ENCODE peak calls at places on chromosomes 3 and 15, in six cellular contexts. F, I, D, Z, T and V are unnamed samples.
A peak's percentile ranks its signal among the peaks of the same experiment; 100 is the strongest.

GRCh38 chr3:184562146-184562861 is 719 bp downstream of the EPHB3 start:
- DNase-seq in D (no peak), I (no peak), F (no peak), T (no peak), Z (no peak), V (no peak)

GRCh38 chr3:148943531-148944200 is 47.7 kb upstream of the GYG1 start:
- DNase-seq in Z (no peak), I (peak; percentile 91), F (no peak), D (peak; percentile 87), T (peak; percentile 91), V (peak; percentile 55)

GRCh38 chr15:86165263-86166204 is 85.9 kb downstream of the AGBL1 start:
- DNase-seq in Z (no peak), F (no peak), I (no peak), T (no peak), D (no peak), V (no peak)

GRCh38 chr3:99172736-99173657 is 271.5 kb upstream of the DCBLD2 start:
- DNase-seq in I (peak; percentile 80), D (peak; percentile 60), Z (peak; percentile 56), F (peak; percentile 54), T (peak; percentile 81), V (peak; percentile 66)

GRCh38 chr15:39953521-39953920 is 19.6 kb downstream of the EIF2AK4 start:
- DNase-seq in D (no peak), F (no peak), Z (no peak), T (peak; percentile 75), I (peak; percentile 2), V (no peak)

GRCh38 chr15:40844543-40844981 is 714 bp downstream of the SPINT1 start:
- DNase-seq in D (no peak), T (peak; percentile 57), I (peak; percentile 49), Z (no peak), F (peak; percentile 53), V (no peak)

GRCh38 chr3:103966749-103967148 is 1400.0 kb upstream of the ALCAM start:
- DNase-seq in I (no peak), T (no peak), D (no peak), Z (no peak), F (no peak), V (no peak)

GRCh38 chr3:44478606-44479094 is 1.2 kb upstream of the ZNF445 start:
- DNase-seq in I (no peak), Z (no peak), T (no peak), D (no peak), F (no peak), V (no peak)

GRCh38 chr3:149575213-149575961 is 82.4 kb downstream of the WWTR1 start:
- DNase-seq in I (peak; percentile 93), F (no peak), D (peak; percentile 73), Z (no peak), T (peak; percentile 57), V (no peak)

GRCh38 chr3:186772886-186773417 is 10.4 kb upstream of the EIF4A2 start:
- DNase-seq in D (no peak), Z (peak; percentile 45), I (no peak), T (peak; percentile 52), F (peak; percentile 33), V (no peak)

GRCh38 chr3:12856626-12857025 is 15.3 kb upstream of the RPL32 start:
- DNase-seq in T (peak; percentile 65), D (no peak), F (no peak), I (no peak), Z (no peak), V (no peak)

GRCh38 chr15:70318996-70319465 is 221.3 kb upstream of the TLE3 start:
- DNase-seq in T (no peak), F (no peak), Z (no peak), I (peak; percentile 32), D (peak; percentile 93), V (no peak)

GRCh38 chr15:77576538-77576937 is 56.2 kb downstream of the LINGO1 start:
- DNase-seq in T (no peak), Z (no peak), I (no peak), F (no peak), D (no peak), V (no peak)

GRCh38 chr3:133915685-133916639 is 20.3 kb upstream of the RAB6B start:
- DNase-seq in D (no peak), I (peak; percentile 20), Z (no peak), F (no peak), T (peak; percentile 40), V (no peak)

GRCh38 chr3:127629462-127630403 is 748 bp downstream of the PODXL2 start:
- DNase-seq in F (peak; percentile 19), Z (no peak), T (no peak), D (no peak), I (no peak), V (no peak)

GRCh38 chr3:48826451-48826850 is 21.2 kb downstream of the PRKAR2A start:
- DNase-seq in Z (no peak), D (peak; percentile 61), F (no peak), T (peak; percentile 10), I (no peak), V (no peak)

GRCh38 chr3:168794427-168794826 is 698.7 kb upstream of the GOLIM4 start:
- DNase-seq in D (no peak), I (no peak), T (no peak), Z (no peak), F (no peak), V (no peak)

GRCh38 chr3:107938128-107938527 is 152.7 kb downstream of the CD47 start:
- DNase-seq in D (peak; percentile 61), F (peak; percentile 16), T (peak; percentile 72), I (peak; percentile 53), Z (no peak), V (peak; percentile 50)

GRCh38 chr15:40470423-40471104 is at the start of gene CHST14:
- DNase-seq in D (no peak), F (peak; percentile 56), T (no peak), Z (peak; percentile 43), I (peak; percentile 27), V (peak; percentile 48)

GRCh38 chr3:169146112-169146665 is 517.3 kb downstream of the MECOM start:
- DNase-seq in I (peak; percentile 75), T (peak; percentile 67), Z (peak; percentile 31), D (no peak), F (peak; percentile 70), V (peak; percentile 78)

GRCh38 chr3:138881233-138881632 is 46.5 kb upstream of the PIK3CB start:
- DNase-seq in I (no peak), D (no peak), T (no peak), F (no peak), Z (no peak), V (no peak)

GRCh38 chr3:113948015-113948917 is 453 bp downstream of the ZDHHC23 start:
- DNase-seq in F (peak; percentile 57), I (peak; percentile 9), T (peak; percentile 15), Z (peak; percentile 23), D (no peak), V (peak; percentile 60)

GRCh38 chr3:14000556-14000955 is 120.7 kb upstream of the WNT7A start:
- DNase-seq in Z (no peak), D (no peak), T (peak; percentile 50), F (no peak), I (peak; percentile 4), V (no peak)

GRCh38 chr3:14007006-14007405 is 117.7 kb downstream of the CHCHD4 start:
- DNase-seq in I (no peak), Z (no peak), D (no peak), T (no peak), F (no peak), V (no peak)

GRCh38 chr3:13998831-13999230 is 119.0 kb upstream of the WNT7A start:
- DNase-seq in D (no peak), Z (no peak), F (no peak), I (no peak), T (no peak), V (no peak)

GRCh38 chr3:14001136-14001535 is 121.3 kb upstream of the WNT7A start:
- DNase-seq in T (peak; percentile 62), Z (no peak), I (peak; percentile 31), F (no peak), D (no peak), V (no peak)
- TF ChIP-seq CTCF in T (no peak), Z (no peak), I (no peak), F (no peak), D (no peak), V (no peak)

GRCh38 chr3:46559030-46559704 is 6.9 kb downstream of the LRRC2 start:
- DNase-seq in D (no peak), I (no peak), Z (no peak), T (no peak), F (no peak), V (no peak)

GRCh38 chr3:46561951-46562350 is 4.2 kb downstream of the LRRC2 start:
- DNase-seq in Z (no peak), D (no peak), T (no peak), F (no peak), I (no peak), V (no peak)

GRCh38 chr3:46561511-46561910 is 4.6 kb downstream of the LRRC2 start:
- DNase-seq in F (no peak), Z (no peak), T (no peak), I (no peak), D (no peak), V (no peak)

GRCh38 chr3:46557814-46558183 is 8.3 kb downstream of the LRRC2 start:
- DNase-seq in D (no peak), T (no peak), Z (no peak), I (no peak), F (no peak), V (no peak)

DNA sequence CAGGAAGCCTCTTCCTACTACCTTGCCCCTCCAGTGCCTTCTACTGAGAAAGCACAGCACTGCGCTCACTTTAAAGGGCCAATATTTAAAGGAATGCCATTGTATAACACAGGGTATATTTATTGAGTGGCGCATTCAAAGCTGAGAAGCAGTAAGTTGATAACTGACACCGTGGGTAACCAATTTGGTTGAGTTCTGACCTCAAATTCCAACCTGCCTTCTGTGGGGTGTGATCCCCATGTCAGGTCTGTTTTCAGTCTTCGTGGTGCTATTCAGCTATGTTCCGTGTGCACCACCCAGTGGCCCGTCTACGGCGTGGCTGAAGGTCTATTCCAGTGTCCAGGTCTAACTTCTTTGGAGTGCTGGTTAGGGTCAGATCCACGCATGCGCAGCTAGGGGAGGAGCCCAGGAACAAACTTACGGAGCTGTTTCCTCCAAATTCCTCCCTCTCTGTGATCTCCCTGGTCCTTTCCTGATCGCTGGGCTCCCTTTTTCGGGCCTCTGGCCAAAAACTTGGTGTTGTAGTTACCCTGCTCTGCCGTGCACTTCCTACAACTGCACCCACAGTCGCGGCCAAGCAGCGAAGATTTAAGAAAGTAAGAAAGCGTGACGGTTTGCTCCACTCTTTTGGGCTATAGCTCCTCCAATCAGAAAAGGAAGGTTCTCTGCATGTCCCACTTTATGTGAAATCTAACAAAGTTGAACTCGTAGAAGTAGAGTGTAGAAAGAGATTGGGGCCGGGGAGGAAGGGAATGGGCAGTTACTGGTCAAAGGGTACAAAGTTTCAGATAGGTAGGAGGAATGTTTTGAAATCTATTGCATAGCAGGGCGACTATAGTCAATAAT is 7.7 kb downstream of the LRRC2 start:
- DNase-seq in D (peak; percentile 58), Z (peak; percentile 51), T (peak; percentile 88), I (peak; percentile 84), F (peak; percentile 94), V (peak; percentile 91)
- TF ChIP-seq CTCF in D (peak; percentile 78), Z (peak; percentile 56), T (peak; percentile 68), I (peak; percentile 83), F (peak; percentile 62), V (peak; percentile 53)

GRCh38 chr3:96510334-96510733 is 304.1 kb upstream of the EPHA6 start:
- DNase-seq in I (no peak), F (no peak), D (no peak), T (peak; percentile 1), Z (no peak), V (no peak)
- TF ChIP-seq CTCF in I (no peak), F (no peak), D (no peak), T (no peak), Z (no peak), V (no peak)

DNA sequence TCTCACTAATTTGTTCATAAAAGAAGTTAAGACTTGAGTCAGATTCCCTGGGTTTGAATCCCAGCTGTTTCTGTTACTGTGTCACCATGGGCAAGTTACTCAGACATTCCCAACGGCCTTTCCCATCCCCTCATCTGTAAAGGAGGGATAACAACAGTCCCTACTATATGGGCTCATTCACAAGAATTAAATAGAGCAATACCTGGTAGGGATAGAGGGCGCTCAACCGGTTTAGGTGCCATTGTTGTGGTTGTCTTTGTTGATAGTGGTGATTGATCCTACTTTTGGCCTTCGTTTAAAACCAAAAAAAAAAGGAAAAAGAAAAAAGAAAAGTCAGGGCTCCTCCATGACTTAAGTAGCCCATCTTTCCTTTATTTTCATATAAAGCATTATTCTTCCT is 563.1 kb downstream of the GRM7 start:
- DNase-seq in T (no peak), D (no peak), F (no peak), I (no peak), Z (no peak), V (no peak)
- TF ChIP-seq CTCF in T (no peak), D (no peak), F (no peak), I (no peak), Z (no peak), V (no peak)